ENCODE peak calls at places on chromosome 4, in seven cellular contexts. One of them, this sample, is unnamed.

GRCh38 chr4:1779588-1780382 is 13.3 kb upstream of the FGFR3 start:
- DNase-seq in astrocyte: no peak
- DNase-seq in heart left ventricle: no peak
- DNase-seq in MCF 10A: no peak
- DNase-seq in cardiac fibroblast: no peak
- DNase-seq in SHP77: no peak
- DNase-seq in GF-D8: no peak
- DNase-seq in this sample: no peak

GRCh38 chr4:110610940-110611785 is 11.7 kb downstream of the PITX2 start:
- DNase-seq in cardiac fibroblast: no peak
- DNase-seq in GF-D8: no peak
- DNase-seq in astrocyte: no peak
- DNase-seq in heart left ventricle: no peak
- DNase-seq in MCF 10A: no peak
- DNase-seq in SHP77: no peak
- DNase-seq in this sample: no peak

GRCh38 chr4:82721819-82722423 is 76.7 kb downstream of the SCD5 start:
- DNase-seq in GF-D8: no peak
- DNase-seq in astrocyte: peak
- DNase-seq in heart left ventricle: peak
- DNase-seq in SHP77: peak
- DNase-seq in MCF 10A: peak
- DNase-seq in cardiac fibroblast: peak
- DNase-seq in this sample: no peak

GRCh38 chr4:28886934-28887333 is 1833.2 kb upstream of the PCDH7 start:
- DNase-seq in astrocyte: peak
- DNase-seq in cardiac fibroblast: peak
- DNase-seq in MCF 10A: no peak
- DNase-seq in GF-D8: no peak
- DNase-seq in SHP77: no peak
- DNase-seq in heart left ventricle: no peak
- DNase-seq in this sample: no peak

GRCh38 chr4:132839070-132839469 is 310.0 kb upstream of the PCDH10 start:
- DNase-seq in heart left ventricle: no peak
- DNase-seq in GF-D8: no peak
- DNase-seq in MCF 10A: no peak
- DNase-seq in SHP77: no peak
- DNase-seq in astrocyte: no peak
- DNase-seq in cardiac fibroblast: no peak
- DNase-seq in this sample: no peak

GRCh38 chr4:142850478-142850877 is 4.4 kb upstream of the INPP4B start:
- DNase-seq in GF-D8: no peak
- DNase-seq in cardiac fibroblast: peak
- DNase-seq in astrocyte: no peak
- DNase-seq in heart left ventricle: no peak
- DNase-seq in SHP77: no peak
- DNase-seq in MCF 10A: no peak
- DNase-seq in this sample: no peak

GRCh38 chr4:114599231-114600065 is 841 bp downstream of the UGT8 start:
- DNase-seq in astrocyte: peak
- DNase-seq in SHP77: peak
- DNase-seq in heart left ventricle: no peak
- DNase-seq in MCF 10A: peak
- DNase-seq in GF-D8: no peak
- DNase-seq in cardiac fibroblast: no peak
- DNase-seq in this sample: no peak

GRCh38 chr4:110830461-110830860 is 207.6 kb upstream of the PITX2 start:
- DNase-seq in astrocyte: no peak
- DNase-seq in MCF 10A: no peak
- DNase-seq in cardiac fibroblast: no peak
- DNase-seq in GF-D8: no peak
- DNase-seq in heart left ventricle: no peak
- DNase-seq in SHP77: no peak
- DNase-seq in this sample: no peak

This sample was measured in NCI-H2107.